ENCODE peak calls at places on chromosomes 5 and 9, in nine cellular contexts. One of them, this sample, is unnamed.

GRCh38 chr5:179153921-179154345 is 93.8 kb downstream of the ZNF354C start:
- DNase-seq in AG10803: no peak
- DNase-seq in fibroblast of lung: no peak
- DNase-seq in transverse colon: no peak
- DNase-seq in tibial nerve: no peak
- DNase-seq in A549: no peak
- DNase-seq in sigmoid colon: peak
- DNase-seq in lower lobe of right lung: peak
- DNase-seq in body of pancreas: no peak
- DNase-seq in this sample: no peak

GRCh38 chr5:146040559-146040958 is 64.8 kb downstream of the PLAC8L1 start:
- DNase-seq in AG10803: no peak
- DNase-seq in fibroblast of lung: no peak
- DNase-seq in transverse colon: peak
- DNase-seq in tibial nerve: no peak
- DNase-seq in A549: no peak
- DNase-seq in sigmoid colon: no peak
- DNase-seq in lower lobe of right lung: no peak
- DNase-seq in body of pancreas: no peak
- DNase-seq in this sample: no peak

GRCh38 chr9:93590609-93591234 is 14.3 kb downstream of the PHF2 start:
- DNase-seq in AG10803: no peak
- DNase-seq in fibroblast of lung: no peak
- DNase-seq in transverse colon: no peak
- DNase-seq in tibial nerve: no peak
- DNase-seq in A549: no peak
- DNase-seq in sigmoid colon: no peak
- DNase-seq in lower lobe of right lung: no peak
- DNase-seq in body of pancreas: no peak
- DNase-seq in this sample: no peak

GRCh38 chr9:130738281-130738680 is 44.7 kb downstream of the EXOSC2 start:
- DNase-seq in AG10803: no peak
- DNase-seq in fibroblast of lung: no peak
- DNase-seq in transverse colon: no peak
- DNase-seq in tibial nerve: no peak
- DNase-seq in A549: no peak
- DNase-seq in sigmoid colon: no peak
- DNase-seq in lower lobe of right lung: no peak
- DNase-seq in body of pancreas: no peak
- DNase-seq in this sample: no peak

GRCh38 chr5:116032094-116032517 is at the start of gene ARL14EPL:
- DNase-seq in AG10803: peak
- DNase-seq in fibroblast of lung: peak
- DNase-seq in transverse colon: no peak
- DNase-seq in tibial nerve: no peak
- DNase-seq in A549: peak
- DNase-seq in sigmoid colon: no peak
- DNase-seq in lower lobe of right lung: peak
- DNase-seq in body of pancreas: peak
- DNase-seq in this sample: peak

GRCh38 chr9:97954550-97954989 is 16.6 kb upstream of the HEMGN start:
- DNase-seq in AG10803: no peak
- DNase-seq in fibroblast of lung: peak
- DNase-seq in transverse colon: peak
- DNase-seq in tibial nerve: no peak
- DNase-seq in A549: peak
- DNase-seq in sigmoid colon: no peak
- DNase-seq in lower lobe of right lung: no peak
- DNase-seq in body of pancreas: peak
- DNase-seq in this sample: peak

GRCh38 chr9:4489562-4489918 is 728 bp upstream of the SLC1A1 start:
- DNase-seq in AG10803: peak
- DNase-seq in fibroblast of lung: peak
- DNase-seq in transverse colon: no peak
- DNase-seq in tibial nerve: no peak
- DNase-seq in A549: peak
- DNase-seq in sigmoid colon: no peak
- DNase-seq in lower lobe of right lung: no peak
- DNase-seq in body of pancreas: peak
- DNase-seq in this sample: no peak

GRCh38 chr5:118791986-118792734 is 196.2 kb downstream of the DTWD2 start:
- DNase-seq in AG10803: peak
- DNase-seq in fibroblast of lung: peak
- DNase-seq in transverse colon: no peak
- DNase-seq in tibial nerve: no peak
- DNase-seq in A549: peak
- DNase-seq in sigmoid colon: no peak
- DNase-seq in lower lobe of right lung: no peak
- DNase-seq in body of pancreas: peak
- DNase-seq in this sample: peak

GRCh38 chr5:91027316-91027937 is 355.7 kb downstream of the ARRDC3 start:
- DNase-seq in AG10803: no peak
- DNase-seq in fibroblast of lung: no peak
- DNase-seq in transverse colon: no peak
- DNase-seq in tibial nerve: no peak
- DNase-seq in A549: no peak
- DNase-seq in sigmoid colon: no peak
- DNase-seq in lower lobe of right lung: no peak
- DNase-seq in body of pancreas: no peak
- DNase-seq in this sample: no peak

DNA sequence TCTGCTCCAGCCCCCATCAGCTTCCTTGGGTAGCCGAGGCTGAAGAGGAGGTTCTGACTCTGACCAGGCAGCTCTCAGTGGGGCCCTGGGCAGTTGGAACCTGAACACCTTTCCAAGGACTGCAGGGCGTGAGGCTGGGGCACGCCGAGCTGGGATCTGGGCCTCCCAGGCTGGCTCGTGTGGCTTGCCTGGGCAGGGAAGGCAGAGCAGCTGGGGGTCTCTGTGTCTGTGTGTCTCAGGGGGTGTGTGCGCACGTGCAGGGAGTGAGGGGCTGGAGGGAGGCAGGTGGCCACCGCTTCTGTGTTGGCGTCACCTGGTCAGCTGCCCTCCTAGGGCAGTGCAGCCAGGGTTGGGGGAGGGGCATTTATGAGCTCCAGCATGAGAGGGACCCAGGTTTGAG is 4.3 kb downstream of the ADAMTSL2 start:
- DNase-seq in AG10803: no peak
- DNase-seq in fibroblast of lung: no peak
- DNase-seq in transverse colon: no peak
- DNase-seq in tibial nerve: no peak
- DNase-seq in A549: no peak
- DNase-seq in sigmoid colon: no peak
- DNase-seq in lower lobe of right lung: no peak
- DNase-seq in body of pancreas: no peak
- DNase-seq in this sample: no peak
- H3K4me3 ChIP-seq in AG10803: no peak
- H3K4me3 ChIP-seq in fibroblast of lung: no peak
- H3K4me3 ChIP-seq in transverse colon: no peak
- H3K4me3 ChIP-seq in tibial nerve: no peak
- H3K4me3 ChIP-seq in A549: no peak
- H3K4me3 ChIP-seq in sigmoid colon: peak
- H3K4me3 ChIP-seq in lower lobe of right lung: peak
- H3K4me3 ChIP-seq in body of pancreas: no peak
- H3K4me3 ChIP-seq in this sample: no peak

GRCh38 chr5:5738797-5739489 is 316.5 kb downstream of the ICE1 start:
- DNase-seq in AG10803: no peak
- DNase-seq in fibroblast of lung: no peak
- DNase-seq in transverse colon: no peak
- DNase-seq in tibial nerve: no peak
- DNase-seq in A549: no peak
- DNase-seq in sigmoid colon: no peak
- DNase-seq in lower lobe of right lung: no peak
- DNase-seq in body of pancreas: no peak
- DNase-seq in this sample: no peak

GRCh38 chr5:5736007-5736406 is 313.5 kb downstream of the ICE1 start:
- DNase-seq in AG10803: no peak
- DNase-seq in fibroblast of lung: no peak
- DNase-seq in transverse colon: no peak
- DNase-seq in tibial nerve: no peak
- DNase-seq in A549: no peak
- DNase-seq in sigmoid colon: no peak
- DNase-seq in lower lobe of right lung: no peak
- DNase-seq in body of pancreas: no peak
- DNase-seq in this sample: no peak

GRCh38 chr5:5739490-5739945 is 317.0 kb downstream of the ICE1 start:
- DNase-seq in AG10803: no peak
- DNase-seq in fibroblast of lung: no peak
- DNase-seq in transverse colon: no peak
- DNase-seq in tibial nerve: no peak
- DNase-seq in A549: no peak
- DNase-seq in sigmoid colon: no peak
- DNase-seq in lower lobe of right lung: no peak
- DNase-seq in body of pancreas: no peak
- DNase-seq in this sample: no peak

DNA sequence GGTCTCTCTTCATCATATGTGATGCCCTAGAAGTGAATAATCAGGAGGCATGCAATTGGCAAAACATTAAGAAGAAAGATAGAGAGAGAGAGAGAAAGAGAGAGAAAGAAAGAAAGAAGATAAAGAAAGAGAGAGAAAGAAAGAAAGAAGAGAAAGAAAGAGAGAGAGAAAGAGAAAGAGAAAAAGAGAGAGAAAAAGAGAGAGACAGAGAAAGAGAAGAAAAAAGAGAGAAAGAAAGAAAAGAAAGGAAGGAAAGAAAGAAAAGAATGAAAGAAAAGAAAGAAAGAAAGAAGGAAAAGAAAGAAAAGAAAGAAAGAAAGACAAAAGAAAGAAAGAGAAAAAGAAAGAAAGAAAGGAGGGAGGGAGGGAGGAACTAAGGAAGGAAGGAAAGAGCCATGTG is 318.9 kb downstream of the ICE1 start:
- DNase-seq in AG10803: no peak
- DNase-seq in fibroblast of lung: no peak
- DNase-seq in transverse colon: no peak
- DNase-seq in tibial nerve: no peak
- DNase-seq in A549: no peak
- DNase-seq in sigmoid colon: no peak
- DNase-seq in lower lobe of right lung: no peak
- DNase-seq in body of pancreas: no peak
- DNase-seq in this sample: no peak
- TF ChIP-seq CTCF in AG10803: no peak
- TF ChIP-seq CTCF in fibroblast of lung: no peak
- TF ChIP-seq CTCF in transverse colon: no peak
- TF ChIP-seq CTCF in tibial nerve: no peak
- TF ChIP-seq CTCF in A549: no peak
- TF ChIP-seq CTCF in sigmoid colon: no peak
- TF ChIP-seq CTCF in lower lobe of right lung: no peak
- TF ChIP-seq CTCF in body of pancreas: no peak
- TF ChIP-seq CTCF in this sample: no peak

GRCh38 chr5:35229076-35230042 is 928 bp downstream of the PRLR start:
- DNase-seq in AG10803: no peak
- DNase-seq in fibroblast of lung: no peak
- DNase-seq in transverse colon: peak
- DNase-seq in tibial nerve: no peak
- DNase-seq in A549: no peak
- DNase-seq in sigmoid colon: no peak
- DNase-seq in lower lobe of right lung: peak
- DNase-seq in body of pancreas: peak
- DNase-seq in this sample: no peak
- H3K4me3 ChIP-seq in AG10803: peak
- H3K4me3 ChIP-seq in fibroblast of lung: peak
- H3K4me3 ChIP-seq in transverse colon: peak
- H3K4me3 ChIP-seq in tibial nerve: peak
- H3K4me3 ChIP-seq in A549: peak
- H3K4me3 ChIP-seq in sigmoid colon: peak
- H3K4me3 ChIP-seq in lower lobe of right lung: peak
- H3K4me3 ChIP-seq in body of pancreas: peak
- H3K4me3 ChIP-seq in this sample: peak

DNA sequence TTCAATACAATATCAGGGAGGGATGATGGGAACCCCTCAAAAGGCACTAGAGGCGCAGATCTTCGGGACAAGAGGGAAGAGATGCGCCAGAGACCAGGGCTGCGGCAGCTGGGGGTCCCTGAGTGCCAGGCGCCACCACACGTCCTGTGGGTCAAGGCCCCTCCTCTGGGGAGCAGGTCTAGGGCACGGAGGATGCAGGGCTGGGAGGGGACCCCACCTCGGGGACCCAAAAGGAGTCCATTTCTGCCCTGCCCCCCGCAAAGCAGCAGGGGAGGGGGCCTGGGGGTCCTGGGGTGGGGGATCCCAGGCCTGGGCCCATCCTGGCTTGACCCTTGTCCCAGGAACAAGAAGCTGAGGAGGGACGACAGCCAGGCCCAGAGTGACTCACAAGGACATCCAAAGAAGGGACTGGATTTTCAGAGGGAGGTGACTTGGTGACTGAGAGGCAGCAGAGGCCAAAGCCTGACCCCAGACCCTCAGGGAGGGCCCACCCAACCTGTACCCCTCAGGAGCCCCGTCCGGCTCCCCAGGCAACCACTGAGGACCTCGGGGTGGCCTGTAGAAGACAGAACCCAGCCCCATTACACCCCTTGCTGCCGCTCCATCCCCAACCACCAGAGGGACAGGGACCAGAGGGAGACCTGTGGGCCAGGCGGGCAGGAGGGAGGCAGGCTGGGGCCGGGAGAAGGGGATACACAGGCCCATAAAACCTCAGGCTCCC is 54.2 kb downstream of the LRSAM1 start:
- DNase-seq in AG10803: peak
- DNase-seq in fibroblast of lung: peak
- DNase-seq in transverse colon: no peak
- DNase-seq in tibial nerve: no peak
- DNase-seq in A549: peak
- DNase-seq in sigmoid colon: no peak
- DNase-seq in lower lobe of right lung: no peak
- DNase-seq in body of pancreas: no peak
- DNase-seq in this sample: no peak
- TF ChIP-seq CTCF in AG10803: peak
- TF ChIP-seq CTCF in fibroblast of lung: peak
- TF ChIP-seq CTCF in transverse colon: peak
- TF ChIP-seq CTCF in tibial nerve: peak
- TF ChIP-seq CTCF in A549: peak
- TF ChIP-seq CTCF in sigmoid colon: peak
- TF ChIP-seq CTCF in lower lobe of right lung: peak
- TF ChIP-seq CTCF in body of pancreas: peak
- TF ChIP-seq CTCF in this sample: peak

This sample was measured in GM12864.